ENCODE peak calls at places on chromosomes 11 and 22, in four cellular contexts. N, Z, F and M are unnamed samples.

GRCh38 chr11:43989162-43989961 is 46.9 kb downstream of the C11orf96 start:
- DNase-seq in F (no peak), Z (no peak), N (no peak), M (no peak)

GRCh38 chr11:114610550-114610949 is 15.0 kb upstream of the NXPE4 start:
- DNase-seq in Z (no peak), F (no peak), N (no peak), M (no peak)

GRCh38 chr11:129888451-129888850 is 6.9 kb downstream of the NFRKB start:
- DNase-seq in Z (peak; percentile 33), F (no peak), N (no peak), M (no peak)

GRCh38 chr22:17598318-17598717 is 30.2 kb downstream of the ATP6V1E1 start:
- DNase-seq in N (no peak), F (no peak), Z (no peak), M (no peak)

GRCh38 chr11:74465291-74465708 is 2.0 kb downstream of the KCNE3 start:
- DNase-seq in N (no peak), F (peak; percentile 69), Z (no peak), M (no peak)

GRCh38 chr11:64489831-64490441 is 101.1 kb upstream of the SLC22A12 start:
- DNase-seq in N (peak; percentile 92), F (peak; percentile 69), Z (peak; percentile 7), M (peak; percentile 39)

GRCh38 chr11:102186836-102187235 is 76.6 kb downstream of the YAP1 start:
- DNase-seq in Z (no peak), F (no peak), N (no peak), M (no peak)

GRCh38 chr11:45411221-45411946 is 125.2 kb upstream of the SYT13 start:
- DNase-seq in F (no peak), N (no peak), Z (no peak), M (no peak)

GRCh38 chr11:130061017-130061416 is 8.7 kb upstream of the APLP2 start:
- DNase-seq in F (no peak), N (no peak), Z (no peak), M (no peak)

GRCh38 chr11:58674609-58675008 is 52.1 kb downstream of the CNTF start:
- DNase-seq in Z (no peak), N (no peak), F (no peak), M (no peak)

GRCh38 chr22:42947211-42947990 is 67.5 kb downstream of the PACSIN2 start:
- DNase-seq in N (no peak), Z (no peak), F (no peak), M (no peak)

GRCh38 chr11:76577921-76578654 is 92.5 kb downstream of the LRRC32 start:
- DNase-seq in N (no peak), F (peak; percentile 40), Z (no peak), M (no peak)

GRCh38 chr11:36540998-36541397 is 26.8 kb upstream of the RAG1 start:
- DNase-seq in F (peak; percentile 49), Z (peak; percentile 6), N (no peak), M (no peak)

GRCh38 chr22:27795053-27795452 is 6.5 kb downstream of the MN1 start:
- DNase-seq in Z (no peak), N (no peak), F (no peak), M (no peak)

GRCh38 chr11:120747801-120748484 is 236.4 kb downstream of the GRIK4 start:
- DNase-seq in F (no peak), N (no peak), Z (no peak), M (no peak)

GRCh38 chr11:34366522-34366921 is 8.7 kb upstream of the ABTB2 start:
- DNase-seq in N (no peak), F (no peak), Z (no peak), M (no peak)

GRCh38 chr22:25067851-25068421 is 115.4 kb downstream of the KIAA1671 start:
- DNase-seq in N (peak; percentile 86), Z (peak; percentile 94), F (no peak), M (peak; percentile 71)

GRCh38 chr22:42662114-42663021 is 13.2 kb upstream of the CYB5R3 start:
- DNase-seq in F (peak; percentile 90), N (peak; percentile 94), Z (peak; percentile 73), M (peak; percentile 54)

GRCh38 chr11:44792171-44792570 is 65.4 kb downstream of the TSPAN18 start:
- DNase-seq in Z (no peak), F (no peak), N (no peak), M (no peak)

GRCh38 chr11:16981651-16982194 is 32.5 kb downstream of the PLEKHA7 start:
- DNase-seq in N (peak; percentile 95), Z (no peak), F (peak; percentile 37), M (peak; percentile 62)

GRCh38 chr11:38446336-38446735 is 1848.3 kb upstream of the RAG2 start:
- DNase-seq in F (no peak), N (no peak), Z (no peak), M (no peak)

GRCh38 chr11:121699801-121700200 is 247.0 kb upstream of the SORL1-AS1 start:
- DNase-seq in Z (no peak), F (no peak), N (no peak), M (no peak)

GRCh38 chr11:117019871-117020270 is 78.4 kb downstream of the SIK3 start:
- DNase-seq in F (no peak), N (no peak), Z (no peak), M (no peak)

GRCh38 chr11:111737877-111738205 is 28.3 kb downstream of the PPP2R1B start:
- DNase-seq in N (no peak), Z (no peak), F (no peak), M (no peak)

GRCh38 chr11:3660960-3661359 is 10.2 kb downstream of the CHRNA10 start:
- DNase-seq in Z (no peak), N (no peak), F (no peak), M (no peak)

GRCh38 chr11:58394195-58394594 is 12.5 kb downstream of the OR5B3 start:
- DNase-seq in N (no peak), Z (no peak), F (no peak), M (no peak)

GRCh38 chr11:10778217-10778970 is 27.3 kb downstream of the CTR9 start:
- DNase-seq in Z (no peak), F (peak; percentile 57), N (no peak), M (no peak)